ENCODE peak calls at places on chromosome 17, in nine cellular contexts. One of them, this sample, is unnamed.

GRCh38 chr17:80126449-80126715 is 20.5 kb downstream of the EIF4A3 start:
- DNase-seq in Caki2: no peak
- DNase-seq in glomerular endothelial cell: no peak
- DNase-seq in NCI-H1105: no peak
- DNase-seq in adipocyte: peak
- DNase-seq in GM13977: no peak
- DNase-seq in H7: no peak
- DNase-seq in EH: no peak
- DNase-seq in epithelial cell of esophagus: no peak
- DNase-seq in this sample: no peak

GRCh38 chr17:79986441-79987186 is 49.1 kb downstream of the TBC1D16 start:
- DNase-seq in GM13977: no peak
- DNase-seq in adipocyte: peak
- DNase-seq in glomerular endothelial cell: no peak
- DNase-seq in epithelial cell of esophagus: no peak
- DNase-seq in NCI-H1105: no peak
- DNase-seq in Caki2: no peak
- DNase-seq in EH: peak
- DNase-seq in H7: peak
- DNase-seq in this sample: no peak

GRCh38 chr17:82751571-82752370 is at the start of gene TBCD:
- DNase-seq in epithelial cell of esophagus: peak
- DNase-seq in H7: peak
- DNase-seq in Caki2: peak
- DNase-seq in NCI-H1105: peak
- DNase-seq in glomerular endothelial cell: no peak
- DNase-seq in EH: peak
- DNase-seq in GM13977: peak
- DNase-seq in adipocyte: peak
- DNase-seq in this sample: peak

GRCh38 chr17:81863123-81863675 is 2.9 kb upstream of the P4HB start:
- DNase-seq in EH: no peak
- DNase-seq in adipocyte: no peak
- DNase-seq in GM13977: no peak
- DNase-seq in NCI-H1105: no peak
- DNase-seq in epithelial cell of esophagus: no peak
- DNase-seq in H7: no peak
- DNase-seq in glomerular endothelial cell: no peak
- DNase-seq in Caki2: no peak
- DNase-seq in this sample: no peak

GRCh38 chr17:30086896-30087295 is 29.7 kb upstream of the NSRP1 start:
- DNase-seq in glomerular endothelial cell: no peak
- DNase-seq in NCI-H1105: no peak
- DNase-seq in EH: no peak
- DNase-seq in adipocyte: no peak
- DNase-seq in GM13977: no peak
- DNase-seq in epithelial cell of esophagus: no peak
- DNase-seq in H7: no peak
- DNase-seq in Caki2: no peak
- DNase-seq in this sample: no peak

GRCh38 chr17:51765558-51766145 is 392.9 kb downstream of the CA10 start:
- DNase-seq in epithelial cell of esophagus: no peak
- DNase-seq in NCI-H1105: no peak
- DNase-seq in Caki2: no peak
- DNase-seq in glomerular endothelial cell: no peak
- DNase-seq in EH: no peak
- DNase-seq in adipocyte: no peak
- DNase-seq in H7: no peak
- DNase-seq in GM13977: no peak
- DNase-seq in this sample: no peak

GRCh38 chr17:7323731-7324437 is 5.3 kb downstream of the NEURL4 start:
- DNase-seq in H7: peak
- DNase-seq in glomerular endothelial cell: no peak
- DNase-seq in adipocyte: peak
- DNase-seq in GM13977: peak
- DNase-seq in EH: peak
- DNase-seq in NCI-H1105: no peak
- DNase-seq in epithelial cell of esophagus: peak
- DNase-seq in Caki2: no peak
- DNase-seq in this sample: no peak

GRCh38 chr17:72176516-72176851 is 55.7 kb downstream of the SOX9 start:
- DNase-seq in Caki2: no peak
- DNase-seq in glomerular endothelial cell: no peak
- DNase-seq in epithelial cell of esophagus: no peak
- DNase-seq in H7: no peak
- DNase-seq in NCI-H1105: peak
- DNase-seq in GM13977: no peak
- DNase-seq in EH: no peak
- DNase-seq in adipocyte: no peak
- DNase-seq in this sample: no peak

This sample was measured in midbrain.